ENCODE peak calls at places on chromosomes 11 and 22, in four cellular contexts. One of them, this sample, is unnamed.

GRCh38 chr22:44530106-44530505 is 32.1 kb upstream of the RTL6 start:
- DNase-seq in GM12878: no peak
- DNase-seq in HepG2: no peak
- DNase-seq in K562: no peak
- DNase-seq in this sample: no peak

GRCh38 chr11:47272706-47273105 is 2.8 kb downstream of the MADD start:
- DNase-seq in GM12878: no peak
- DNase-seq in HepG2: no peak
- DNase-seq in K562: no peak
- DNase-seq in this sample: no peak

GRCh38 chr22:39520874-39521857 is 804 bp downstream of the ATF4 start:
- DNase-seq in GM12878: no peak
- DNase-seq in HepG2: no peak
- DNase-seq in K562: peak
- DNase-seq in this sample: peak

GRCh38 chr11:102528618-102529017 is 1.9 kb downstream of the MMP7 start:
- DNase-seq in HepG2: no peak
- DNase-seq in K562: no peak
- DNase-seq in GM12878: no peak
- DNase-seq in this sample: no peak

GRCh38 chr11:2512431-2513407 is 67.9 kb downstream of the KCNQ1 start:
- DNase-seq in HepG2: no peak
- DNase-seq in GM12878: no peak
- DNase-seq in K562: peak
- DNase-seq in this sample: no peak

GRCh38 chr11:3127706-3128355 is 37.3 kb downstream of the OSBPL5 start:
- DNase-seq in K562: no peak
- DNase-seq in GM12878: no peak
- DNase-seq in HepG2: no peak
- DNase-seq in this sample: no peak

GRCh38 chr22:28620244-28620922 is 59.3 kb downstream of the TTC28 start:
- DNase-seq in GM12878: no peak
- DNase-seq in HepG2: no peak
- DNase-seq in K562: no peak
- DNase-seq in this sample: no peak

GRCh38 chr11:1225386-1226225 is 2.7 kb downstream of the MUC5B start:
- DNase-seq in HepG2: no peak
- DNase-seq in K562: no peak
- DNase-seq in GM12878: no peak
- DNase-seq in this sample: no peak

GRCh38 chr11:10108901-10109665 is 184.9 kb downstream of the SBF2 start:
- DNase-seq in GM12878: no peak
- DNase-seq in K562: no peak
- DNase-seq in HepG2: no peak
- DNase-seq in this sample: no peak

GRCh38 chr11:73372371-73372993 is 3.7 kb upstream of the RELT start:
- DNase-seq in K562: no peak
- DNase-seq in HepG2: peak
- DNase-seq in GM12878: no peak
- DNase-seq in this sample: no peak

GRCh38 chr11:123197711-123198110 is 2.7 kb upstream of the CLMP start:
- DNase-seq in HepG2: no peak
- DNase-seq in GM12878: no peak
- DNase-seq in K562: no peak
- DNase-seq in this sample: no peak

GRCh38 chr11:114019574-114019973 is 39.9 kb upstream of the ZBTB16 start:
- DNase-seq in HepG2: no peak
- DNase-seq in GM12878: no peak
- DNase-seq in K562: no peak
- DNase-seq in this sample: no peak

GRCh38 chr22:22741843-22742242 is 97.4 kb downstream of the GGTLC2 start:
- DNase-seq in GM12878: no peak
- DNase-seq in HepG2: no peak
- DNase-seq in K562: no peak
- DNase-seq in this sample: no peak

GRCh38 chr11:12684821-12685220 is 10.6 kb downstream of the TEAD1 start:
- DNase-seq in K562: no peak
- DNase-seq in GM12878: no peak
- DNase-seq in HepG2: no peak
- DNase-seq in this sample: no peak

GRCh38 chr22:28955817-28956216 is 72.4 kb downstream of the ZNRF3 start:
- DNase-seq in K562: no peak
- DNase-seq in GM12878: peak
- DNase-seq in HepG2: no peak
- DNase-seq in this sample: no peak

GRCh38 chr22:40813912-40814315 is 5.2 kb downstream of the SLC25A17 start:
- DNase-seq in HepG2: no peak
- DNase-seq in GM12878: no peak
- DNase-seq in K562: peak
- DNase-seq in this sample: no peak

GRCh38 chr11:65571940-65572339 is 398 bp upstream of the FAM89B start:
- DNase-seq in GM12878: no peak
- DNase-seq in K562: peak
- DNase-seq in HepG2: no peak
- DNase-seq in this sample: no peak

GRCh38 chr22:29313126-29314071 is 2.1 kb downstream of the RASL10A start:
- DNase-seq in K562: no peak
- DNase-seq in GM12878: no peak
- DNase-seq in HepG2: no peak
- DNase-seq in this sample: no peak

GRCh38 chr11:122742350-122742749 is 86.8 kb downstream of the UBASH3B start:
- DNase-seq in K562: no peak
- DNase-seq in GM12878: no peak
- DNase-seq in HepG2: no peak
- DNase-seq in this sample: no peak

GRCh38 chr11:12803086-12803826 is 129.0 kb downstream of the TEAD1 start:
- DNase-seq in K562: no peak
- DNase-seq in GM12878: no peak
- DNase-seq in HepG2: no peak
- DNase-seq in this sample: no peak

GRCh38 chr11:9020881-9021280 is 17.1 kb upstream of the NRIP3 start:
- DNase-seq in GM12878: no peak
- DNase-seq in HepG2: no peak
- DNase-seq in K562: no peak
- DNase-seq in this sample: no peak

GRCh38 chr11:116478205-116478604 is 294.6 kb downstream of the BUD13 start:
- DNase-seq in K562: no peak
- DNase-seq in HepG2: no peak
- DNase-seq in GM12878: no peak
- DNase-seq in this sample: no peak

GRCh38 chr22:39288135-39288898 is 31.1 kb downstream of the RPL3 start:
- DNase-seq in K562: no peak
- DNase-seq in HepG2: no peak
- DNase-seq in GM12878: no peak
- DNase-seq in this sample: no peak

GRCh38 chr11:64771861-64772260 is 6.5 kb downstream of the SF1 start:
- DNase-seq in K562: no peak
- DNase-seq in HepG2: no peak
- DNase-seq in GM12878: no peak
- DNase-seq in this sample: no peak

GRCh38 chr22:20204281-20204680 is 53.4 kb upstream of the CCDC188 start:
- DNase-seq in HepG2: no peak
- DNase-seq in K562: no peak
- DNase-seq in GM12878: no peak
- DNase-seq in this sample: no peak

GRCh38 chr22:43270314-43270908 is 72.8 kb downstream of the SCUBE1 start:
- DNase-seq in GM12878: no peak
- DNase-seq in K562: peak
- DNase-seq in HepG2: peak
- DNase-seq in this sample: peak

GRCh38 chr11:83363280-83363679 is 77.1 kb upstream of the CCDC90B start:
- DNase-seq in K562: no peak
- DNase-seq in HepG2: no peak
- DNase-seq in GM12878: no peak
- DNase-seq in this sample: no peak

GRCh38 chr22:41683616-41684015 is 5.1 kb downstream of the SNU13 start:
- DNase-seq in GM12878: no peak
- DNase-seq in HepG2: no peak
- DNase-seq in K562: no peak
- DNase-seq in this sample: no peak

GRCh38 chr11:22677153-22677890 is 10.9 kb downstream of the GAS2 start:
- DNase-seq in HepG2: no peak
- DNase-seq in K562: no peak
- DNase-seq in GM12878: no peak
- DNase-seq in this sample: no peak

GRCh38 chr22:47091921-47092700 is 329.7 kb downstream of the TBC1D22A start:
- DNase-seq in K562: no peak
- DNase-seq in GM12878: no peak
- DNase-seq in HepG2: no peak
- DNase-seq in this sample: no peak

GRCh38 chr11:123191939-123192338 is 3.1 kb downstream of the CLMP start:
- DNase-seq in K562: no peak
- DNase-seq in GM12878: no peak
- DNase-seq in HepG2: no peak
- DNase-seq in this sample: no peak

GRCh38 chr22:36954251-36955014 is 41.0 kb downstream of the CSF2RB start:
- DNase-seq in GM12878: no peak
- DNase-seq in HepG2: no peak
- DNase-seq in K562: no peak
- DNase-seq in this sample: no peak

GRCh38 chr11:75454987-75455386 is 22.0 kb upstream of the KLHL35 start:
- DNase-seq in HepG2: no peak
- DNase-seq in GM12878: no peak
- DNase-seq in K562: no peak
- DNase-seq in this sample: no peak

GRCh38 chr11:110173775-110174644 is 80.8 kb downstream of the ZC3H12C start:
- DNase-seq in GM12878: peak
- DNase-seq in HepG2: peak
- DNase-seq in K562: peak
- DNase-seq in this sample: peak

GRCh38 chr11:441418-442274 is at the start of gene ANO9:
- DNase-seq in K562: peak
- DNase-seq in GM12878: no peak
- DNase-seq in HepG2: peak
- DNase-seq in this sample: no peak

GRCh38 chr11:27646051-27646818 is 54.0 kb downstream of the BDNF start:
- DNase-seq in HepG2: no peak
- DNase-seq in K562: no peak
- DNase-seq in GM12878: no peak
- DNase-seq in this sample: no peak
- TF ChIP-seq FOXK2 in HepG2: no peak
- TF ChIP-seq FOXK2 in K562: no peak
- TF ChIP-seq FOXK2 in GM12878: no peak
- TF ChIP-seq FOXK2 in this sample: no peak

DNA sequence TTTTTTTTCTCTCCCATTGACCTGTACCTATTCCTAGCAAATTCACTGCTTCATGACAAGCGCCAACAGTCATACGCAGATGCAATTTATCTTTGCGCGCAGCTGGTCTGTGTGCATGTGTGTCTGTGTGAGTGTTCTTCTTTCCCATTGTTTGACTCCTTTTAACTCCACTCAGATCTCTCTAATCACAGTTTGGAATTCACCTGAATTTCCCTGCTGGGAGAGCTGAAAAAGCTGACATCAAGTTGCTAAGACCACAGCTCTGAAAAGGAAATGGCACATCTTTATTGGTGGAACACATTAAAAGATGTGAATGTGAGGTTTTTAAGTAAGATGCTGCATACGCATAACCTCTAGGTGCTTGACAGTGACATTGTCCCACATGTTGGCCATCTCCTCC is 187.4 kb upstream of the MTMR2 start:
- DNase-seq in K562: no peak
- DNase-seq in HepG2: no peak
- DNase-seq in GM12878: no peak
- DNase-seq in this sample: no peak
- TF ChIP-seq FOXK2 in K562: no peak
- TF ChIP-seq FOXK2 in HepG2: no peak
- TF ChIP-seq FOXK2 in GM12878: no peak
- TF ChIP-seq FOXK2 in this sample: no peak

GRCh38 chr11:119800171-119800570 is 71.2 kb upstream of the NECTIN1 start:
- DNase-seq in GM12878: no peak
- DNase-seq in K562: no peak
- DNase-seq in HepG2: no peak
- DNase-seq in this sample: no peak
- TF ChIP-seq FOXK2 in GM12878: no peak
- TF ChIP-seq FOXK2 in K562: no peak
- TF ChIP-seq FOXK2 in HepG2: no peak
- TF ChIP-seq FOXK2 in this sample: no peak

GRCh38 chr11:130451261-130452019 is 3.0 kb downstream of the ADAMTS15 start:
- DNase-seq in HepG2: no peak
- DNase-seq in K562: no peak
- DNase-seq in GM12878: no peak
- DNase-seq in this sample: no peak

GRCh38 chr11:130448039-130448415 is 418 bp upstream of the ADAMTS15 start:
- DNase-seq in HepG2: no peak
- DNase-seq in K562: no peak
- DNase-seq in GM12878: no peak
- DNase-seq in this sample: no peak

GRCh38 chr11:130448416-130449068 is at the start of gene ADAMTS15:
- DNase-seq in GM12878: no peak
- DNase-seq in K562: no peak
- DNase-seq in HepG2: peak
- DNase-seq in this sample: peak

GRCh38 chr11:130449246-130449990 is 973 bp downstream of the ADAMTS15 start:
- DNase-seq in K562: no peak
- DNase-seq in HepG2: no peak
- DNase-seq in GM12878: no peak
- DNase-seq in this sample: no peak

DNA sequence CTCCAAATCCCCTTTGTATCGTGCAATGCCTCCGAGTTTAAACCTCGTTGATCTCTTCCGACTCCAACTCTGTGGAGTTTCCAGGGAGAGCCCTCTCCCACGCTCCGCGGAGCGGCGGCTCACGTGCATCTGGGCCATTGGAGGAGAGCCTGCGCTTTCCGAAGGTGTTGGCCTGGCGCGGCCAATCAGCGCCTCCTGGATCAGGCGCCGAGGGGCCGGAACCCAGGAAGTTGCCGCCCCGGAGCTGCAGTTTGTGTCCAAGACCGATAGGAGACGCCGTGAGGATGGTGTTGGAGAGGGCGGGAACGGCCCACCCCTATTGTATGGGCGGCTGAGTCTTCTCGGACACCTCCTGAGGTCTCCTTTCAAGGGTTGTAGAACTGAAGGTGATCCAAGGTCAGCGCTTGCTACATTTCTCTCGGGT is 1.6 kb downstream of the ADAMTS15 start:
- DNase-seq in K562: no peak
- DNase-seq in HepG2: no peak
- DNase-seq in GM12878: no peak
- DNase-seq in this sample: no peak
- TF ChIP-seq FOXK2 in K562: no peak
- TF ChIP-seq FOXK2 in HepG2: no peak
- TF ChIP-seq FOXK2 in GM12878: no peak
- TF ChIP-seq FOXK2 in this sample: no peak

GRCh38 chr11:128813729-128814128 is 53.4 kb downstream of the KCNJ1 start:
- DNase-seq in HepG2: no peak
- DNase-seq in GM12878: no peak
- DNase-seq in K562: no peak
- DNase-seq in this sample: no peak

GRCh38 chr11:128810784-128811514 is 56.1 kb downstream of the KCNJ1 start:
- DNase-seq in GM12878: no peak
- DNase-seq in K562: no peak
- DNase-seq in HepG2: no peak
- DNase-seq in this sample: no peak

GRCh38 chr11:128809128-128809527 is 58.0 kb downstream of the KCNJ1 start:
- DNase-seq in K562: no peak
- DNase-seq in HepG2: no peak
- DNase-seq in GM12878: no peak
- DNase-seq in this sample: no peak

GRCh38 chr11:128819198-128819597 is 47.9 kb downstream of the KCNJ1 start:
- DNase-seq in GM12878: no peak
- DNase-seq in K562: no peak
- DNase-seq in HepG2: no peak
- DNase-seq in this sample: no peak

GRCh38 chr11:128814856-128815705 is 52.0 kb downstream of the KCNJ1 start:
- DNase-seq in GM12878: no peak
- DNase-seq in K562: no peak
- DNase-seq in HepG2: no peak
- DNase-seq in this sample: peak
- TF ChIP-seq FOXK2 in GM12878: no peak
- TF ChIP-seq FOXK2 in K562: no peak
- TF ChIP-seq FOXK2 in HepG2: no peak
- TF ChIP-seq FOXK2 in this sample: no peak